ENCODE peak calls at places on chromosomes 11 and 22, in six cellular contexts. One of them, this sample, is unnamed.
A peak's percentile ranks its signal among the peaks of the same experiment; 100 is the strongest.

GRCh38 chr11:66745356-66746235 is 16.6 kb upstream of the SPTBN2 start:
- DNase-seq in stimulated activated CD4-positive, alpha-beta T cell treated with anti-CD3 and anti-CD28 coated beads, Interleukin-1b, Interleukin-23, amount 100 ng/mL, for 48 hours: peak; percentile 46
- DNase-seq in WERI-Rb-1: peak; percentile 28
- DNase-seq in tibial artery: no peak
- DNase-seq in HL-60: no peak
- DNase-seq in NCI-H1694: no peak
- DNase-seq in this sample: peak; percentile 86

GRCh38 chr11:15258433-15259350 is 144.0 kb downstream of the INSC start:
- DNase-seq in stimulated activated CD4-positive, alpha-beta T cell treated with anti-CD3 and anti-CD28 coated beads, Interleukin-1b, Interleukin-23, amount 100 ng/mL, for 48 hours: no peak
- DNase-seq in WERI-Rb-1: peak; percentile 34
- DNase-seq in tibial artery: no peak
- DNase-seq in HL-60: no peak
- DNase-seq in NCI-H1694: no peak
- DNase-seq in this sample: peak; percentile 21

GRCh38 chr22:30275625-30276024 is 9.0 kb upstream of the OSM start:
- DNase-seq in stimulated activated CD4-positive, alpha-beta T cell treated with anti-CD3 and anti-CD28 coated beads, Interleukin-1b, Interleukin-23, amount 100 ng/mL, for 48 hours: no peak
- DNase-seq in WERI-Rb-1: no peak
- DNase-seq in tibial artery: no peak
- DNase-seq in HL-60: no peak
- DNase-seq in NCI-H1694: no peak
- DNase-seq in this sample: no peak

GRCh38 chr11:47489395-47489755 is 40.4 kb upstream of the RAPSN start:
- DNase-seq in stimulated activated CD4-positive, alpha-beta T cell treated with anti-CD3 and anti-CD28 coated beads, Interleukin-1b, Interleukin-23, amount 100 ng/mL, for 48 hours: no peak
- DNase-seq in WERI-Rb-1: no peak
- DNase-seq in tibial artery: no peak
- DNase-seq in HL-60: no peak
- DNase-seq in NCI-H1694: no peak
- DNase-seq in this sample: no peak

GRCh38 chr22:35301370-35301874 is 1.7 kb downstream of the TOM1 start:
- DNase-seq in stimulated activated CD4-positive, alpha-beta T cell treated with anti-CD3 and anti-CD28 coated beads, Interleukin-1b, Interleukin-23, amount 100 ng/mL, for 48 hours: no peak
- DNase-seq in WERI-Rb-1: no peak
- DNase-seq in tibial artery: peak; percentile 54
- DNase-seq in HL-60: peak; percentile 99
- DNase-seq in NCI-H1694: no peak
- DNase-seq in this sample: peak; percentile 91

GRCh38 chr11:74138572-74138971 is 32.2 kb downstream of the C2CD3 start:
- DNase-seq in stimulated activated CD4-positive, alpha-beta T cell treated with anti-CD3 and anti-CD28 coated beads, Interleukin-1b, Interleukin-23, amount 100 ng/mL, for 48 hours: no peak
- DNase-seq in WERI-Rb-1: no peak
- DNase-seq in tibial artery: no peak
- DNase-seq in HL-60: no peak
- DNase-seq in NCI-H1694: no peak
- DNase-seq in this sample: no peak

GRCh38 chr22:35661377-35661937 is 13.2 kb downstream of the APOL6 start:
- DNase-seq in stimulated activated CD4-positive, alpha-beta T cell treated with anti-CD3 and anti-CD28 coated beads, Interleukin-1b, Interleukin-23, amount 100 ng/mL, for 48 hours: no peak
- DNase-seq in WERI-Rb-1: no peak
- DNase-seq in tibial artery: no peak
- DNase-seq in HL-60: no peak
- DNase-seq in NCI-H1694: no peak
- DNase-seq in this sample: no peak

GRCh38 chr11:61280883-61281580 is 14.1 kb downstream of the VWCE start:
- DNase-seq in stimulated activated CD4-positive, alpha-beta T cell treated with anti-CD3 and anti-CD28 coated beads, Interleukin-1b, Interleukin-23, amount 100 ng/mL, for 48 hours: no peak
- DNase-seq in WERI-Rb-1: no peak
- DNase-seq in tibial artery: no peak
- DNase-seq in HL-60: no peak
- DNase-seq in NCI-H1694: no peak
- DNase-seq in this sample: no peak

GRCh38 chr11:2089536-2090165 is 49.5 kb downstream of the IGF2 start:
- DNase-seq in stimulated activated CD4-positive, alpha-beta T cell treated with anti-CD3 and anti-CD28 coated beads, Interleukin-1b, Interleukin-23, amount 100 ng/mL, for 48 hours: peak; percentile 66
- DNase-seq in WERI-Rb-1: no peak
- DNase-seq in tibial artery: peak; percentile 9
- DNase-seq in HL-60: peak; percentile 8
- DNase-seq in NCI-H1694: no peak
- DNase-seq in this sample: no peak

GRCh38 chr11:66142370-66143263 is 72.5 kb downstream of the PACS1 start:
- DNase-seq in stimulated activated CD4-positive, alpha-beta T cell treated with anti-CD3 and anti-CD28 coated beads, Interleukin-1b, Interleukin-23, amount 100 ng/mL, for 48 hours: no peak
- DNase-seq in WERI-Rb-1: no peak
- DNase-seq in tibial artery: no peak
- DNase-seq in HL-60: no peak
- DNase-seq in NCI-H1694: no peak
- DNase-seq in this sample: no peak

GRCh38 chr22:39332441-39333064 is 13.1 kb upstream of the RPL3 start:
- DNase-seq in stimulated activated CD4-positive, alpha-beta T cell treated with anti-CD3 and anti-CD28 coated beads, Interleukin-1b, Interleukin-23, amount 100 ng/mL, for 48 hours: no peak
- DNase-seq in WERI-Rb-1: no peak
- DNase-seq in tibial artery: no peak
- DNase-seq in HL-60: no peak
- DNase-seq in NCI-H1694: no peak
- DNase-seq in this sample: no peak

GRCh38 chr11:70203749-70204465 is 811 bp downstream of the FADD start:
- DNase-seq in stimulated activated CD4-positive, alpha-beta T cell treated with anti-CD3 and anti-CD28 coated beads, Interleukin-1b, Interleukin-23, amount 100 ng/mL, for 48 hours: peak; percentile 89
- DNase-seq in WERI-Rb-1: peak; percentile 26
- DNase-seq in tibial artery: peak; percentile 62
- DNase-seq in HL-60: peak; percentile 59
- DNase-seq in NCI-H1694: no peak
- DNase-seq in this sample: peak; percentile 75

GRCh38 chr22:24011735-24012068 is 598 bp downstream of the CABIN1 start:
- DNase-seq in stimulated activated CD4-positive, alpha-beta T cell treated with anti-CD3 and anti-CD28 coated beads, Interleukin-1b, Interleukin-23, amount 100 ng/mL, for 48 hours: no peak
- DNase-seq in WERI-Rb-1: peak; percentile 39
- DNase-seq in tibial artery: no peak
- DNase-seq in HL-60: no peak
- DNase-seq in NCI-H1694: no peak
- DNase-seq in this sample: no peak

GRCh38 chr11:45451766-45452440 is 165.8 kb upstream of the SYT13 start:
- DNase-seq in stimulated activated CD4-positive, alpha-beta T cell treated with anti-CD3 and anti-CD28 coated beads, Interleukin-1b, Interleukin-23, amount 100 ng/mL, for 48 hours: no peak
- DNase-seq in WERI-Rb-1: no peak
- DNase-seq in tibial artery: no peak
- DNase-seq in HL-60: no peak
- DNase-seq in NCI-H1694: no peak
- DNase-seq in this sample: no peak

GRCh38 chr11:6457581-6458320 is 16.0 kb downstream of the TRIM3 start:
- DNase-seq in stimulated activated CD4-positive, alpha-beta T cell treated with anti-CD3 and anti-CD28 coated beads, Interleukin-1b, Interleukin-23, amount 100 ng/mL, for 48 hours: no peak
- DNase-seq in WERI-Rb-1: no peak
- DNase-seq in tibial artery: no peak
- DNase-seq in HL-60: no peak
- DNase-seq in NCI-H1694: no peak
- DNase-seq in this sample: peak; percentile 70

GRCh38 chr11:89477175-89477574 is 14.0 kb downstream of the NOX4 start:
- DNase-seq in stimulated activated CD4-positive, alpha-beta T cell treated with anti-CD3 and anti-CD28 coated beads, Interleukin-1b, Interleukin-23, amount 100 ng/mL, for 48 hours: no peak
- DNase-seq in WERI-Rb-1: peak; percentile 67
- DNase-seq in tibial artery: no peak
- DNase-seq in HL-60: no peak
- DNase-seq in NCI-H1694: no peak
- DNase-seq in this sample: no peak

GRCh38 chr11:16086229-16086628 is 270.1 kb downstream of the SOX6 start:
- DNase-seq in stimulated activated CD4-positive, alpha-beta T cell treated with anti-CD3 and anti-CD28 coated beads, Interleukin-1b, Interleukin-23, amount 100 ng/mL, for 48 hours: no peak
- DNase-seq in WERI-Rb-1: peak; percentile 61
- DNase-seq in tibial artery: no peak
- DNase-seq in HL-60: no peak
- DNase-seq in NCI-H1694: no peak
- DNase-seq in this sample: no peak

GRCh38 chr11:35173011-35173511 is 34.1 kb downstream of the CD44 start:
- DNase-seq in stimulated activated CD4-positive, alpha-beta T cell treated with anti-CD3 and anti-CD28 coated beads, Interleukin-1b, Interleukin-23, amount 100 ng/mL, for 48 hours: no peak
- DNase-seq in WERI-Rb-1: no peak
- DNase-seq in tibial artery: peak; percentile 73
- DNase-seq in HL-60: no peak
- DNase-seq in NCI-H1694: no peak
- DNase-seq in this sample: peak; percentile 79

GRCh38 chr11:14300661-14301304 is 58.2 kb downstream of the RRAS2 start:
- DNase-seq in stimulated activated CD4-positive, alpha-beta T cell treated with anti-CD3 and anti-CD28 coated beads, Interleukin-1b, Interleukin-23, amount 100 ng/mL, for 48 hours: peak; percentile 35
- DNase-seq in WERI-Rb-1: peak; percentile 29
- DNase-seq in tibial artery: peak; percentile 66
- DNase-seq in HL-60: peak; percentile 28
- DNase-seq in NCI-H1694: peak; percentile 42
- DNase-seq in this sample: no peak

GRCh38 chr11:112128483-112129121 is 35.3 kb downstream of the IL18 start:
- DNase-seq in stimulated activated CD4-positive, alpha-beta T cell treated with anti-CD3 and anti-CD28 coated beads, Interleukin-1b, Interleukin-23, amount 100 ng/mL, for 48 hours: no peak
- DNase-seq in WERI-Rb-1: no peak
- DNase-seq in tibial artery: peak; percentile 76
- DNase-seq in HL-60: no peak
- DNase-seq in NCI-H1694: no peak
- DNase-seq in this sample: peak; percentile 31

GRCh38 chr11:64729851-64730382 is 6.9 kb upstream of the NRXN2 start:
- DNase-seq in stimulated activated CD4-positive, alpha-beta T cell treated with anti-CD3 and anti-CD28 coated beads, Interleukin-1b, Interleukin-23, amount 100 ng/mL, for 48 hours: no peak
- DNase-seq in WERI-Rb-1: no peak
- DNase-seq in tibial artery: no peak
- DNase-seq in HL-60: no peak
- DNase-seq in NCI-H1694: no peak
- DNase-seq in this sample: peak; percentile 90

GRCh38 chr11:127182586-127183203 is 182.1 kb upstream of the KIRREL3 start:
- DNase-seq in stimulated activated CD4-positive, alpha-beta T cell treated with anti-CD3 and anti-CD28 coated beads, Interleukin-1b, Interleukin-23, amount 100 ng/mL, for 48 hours: no peak
- DNase-seq in WERI-Rb-1: peak; percentile 9
- DNase-seq in tibial artery: no peak
- DNase-seq in HL-60: no peak
- DNase-seq in NCI-H1694: no peak
- DNase-seq in this sample: no peak

GRCh38 chr11:126607374-126607773 is 251.9 kb downstream of the ST3GAL4 start:
- DNase-seq in stimulated activated CD4-positive, alpha-beta T cell treated with anti-CD3 and anti-CD28 coated beads, Interleukin-1b, Interleukin-23, amount 100 ng/mL, for 48 hours: no peak
- DNase-seq in WERI-Rb-1: peak; percentile 78
- DNase-seq in tibial artery: no peak
- DNase-seq in HL-60: no peak
- DNase-seq in NCI-H1694: peak; percentile 11
- DNase-seq in this sample: no peak

GRCh38 chr22:21718492-21718891 is 17.1 kb downstream of the YPEL1 start:
- DNase-seq in stimulated activated CD4-positive, alpha-beta T cell treated with anti-CD3 and anti-CD28 coated beads, Interleukin-1b, Interleukin-23, amount 100 ng/mL, for 48 hours: no peak
- DNase-seq in WERI-Rb-1: no peak
- DNase-seq in tibial artery: no peak
- DNase-seq in HL-60: no peak
- DNase-seq in NCI-H1694: no peak
- DNase-seq in this sample: no peak